ENCODE peak calls at places on chromosomes 1 and 21, in seven cellular contexts. I is HFFc6, R is HFF-Myc, K is spleen, X is Caco-2, V is tibial nerve, G is MCF 10A. H is an unnamed sample.

GRCh38 chr1:180881806-180882509 is 30.7 kb upstream of the KIAA1614 start:
- DNase-seq in I (peak), R (peak), K (no peak), X (no peak), V (no peak), G (peak), H (no peak)

GRCh38 chr1:155910621-155911121 is 478 bp downstream of the RIT1 start:
- DNase-seq in I (peak), R (no peak), K (no peak), X (peak), V (no peak), G (peak), H (peak)

GRCh38 chr1:115478933-115479551 is 141.0 kb upstream of the NGF start:
- DNase-seq in I (no peak), R (no peak), K (no peak), X (no peak), V (no peak), G (no peak), H (no peak)

GRCh38 chr1:172266528-172267174 is 153.8 kb upstream of the C1orf105 start:
- DNase-seq in I (no peak), R (no peak), K (no peak), X (no peak), V (no peak), G (no peak), H (no peak)

GRCh38 chr1:98388431-98388830 is 273.1 kb upstream of the SNX7 start:
- DNase-seq in I (peak), R (peak), K (no peak), X (no peak), V (no peak), G (peak), H (peak)

GRCh38 chr1:78419309-78419708 is 71.5 kb upstream of the PTGFR start:
- DNase-seq in I (peak), R (peak), K (no peak), X (no peak), V (no peak), G (peak), H (no peak)

GRCh38 chr1:68175621-68176398 is 56.5 kb downstream of the WLS start:
- DNase-seq in I (no peak), R (no peak), K (no peak), X (no peak), V (no peak), G (no peak), H (no peak)

GRCh38 chr21:35195232-35195631 is 146.1 kb upstream of the RUNX1 start:
- DNase-seq in I (peak), R (no peak), K (no peak), X (no peak), V (no peak), G (no peak), H (no peak)

GRCh38 chr21:46379691-46380090 is 55.7 kb downstream of the PCNT start:
- DNase-seq in I (no peak), R (no peak), K (no peak), X (no peak), V (no peak), G (no peak), H (no peak)

GRCh38 chr1:70916028-70916427 is 131.6 kb downstream of the PTGER3 start:
- DNase-seq in I (no peak), R (no peak), K (no peak), X (no peak), V (no peak), G (no peak), H (no peak)

GRCh38 chr21:41061701-41062100 is 106.3 kb upstream of the BACE2 start:
- DNase-seq in I (no peak), R (no peak), K (no peak), X (no peak), V (no peak), G (no peak), H (no peak)

GRCh38 chr1:184770176-184770575 is 15.5 kb upstream of the EDEM3 start:
- DNase-seq in I (no peak), R (no peak), K (no peak), X (no peak), V (no peak), G (no peak), H (no peak)

GRCh38 chr1:100971021-100971420 is 54.6 kb downstream of the DPH5 start:
- DNase-seq in I (no peak), R (no peak), K (no peak), X (no peak), V (no peak), G (no peak), H (no peak)

GRCh38 chr1:211326528-211327340 is at the start of gene TRAF5:
- DNase-seq in I (no peak), R (no peak), K (peak), X (peak), V (no peak), G (peak), H (peak)

GRCh38 chr1:5913876-5914275 is 78.3 kb downstream of the NPHP4 start:
- DNase-seq in I (no peak), R (no peak), K (peak), X (no peak), V (no peak), G (no peak), H (no peak)

GRCh38 chr1:204817341-204817740 is 53.3 kb upstream of the NFASC start:
- DNase-seq in I (no peak), R (no peak), K (no peak), X (no peak), V (no peak), G (no peak), H (no peak)

GRCh38 chr1:217134857-217135568 is 411.8 kb upstream of the ESRRG start:
- DNase-seq in I (no peak), R (no peak), K (no peak), X (peak), V (no peak), G (no peak), H (no peak)

GRCh38 chr1:37288900-37289299 is 185.5 kb upstream of the ZC3H12A start:
- DNase-seq in I (no peak), R (no peak), K (peak), X (no peak), V (no peak), G (no peak), H (no peak)

GRCh38 chr1:48947761-48948537 is 171.3 kb upstream of the BEND5 start:
- DNase-seq in I (no peak), R (no peak), K (no peak), X (no peak), V (no peak), G (no peak), H (no peak)

GRCh38 chr1:154852845-154853244 is 17.2 kb downstream of the KCNN3 start:
- DNase-seq in I (no peak), R (no peak), K (no peak), X (no peak), V (no peak), G (no peak), H (no peak)

GRCh38 chr1:77026126-77026525 is 158.8 kb downstream of the ST6GALNAC5 start:
- DNase-seq in I (no peak), R (no peak), K (no peak), X (no peak), V (no peak), G (no peak), H (no peak)

GRCh38 chr1:112982853-112983539 is 27.0 kb upstream of the SLC16A1 start:
- DNase-seq in I (no peak), R (no peak), K (no peak), X (no peak), V (no peak), G (no peak), H (no peak)

GRCh38 chr1:27607239-27607804 is 3.4 kb upstream of the AHDC1 start:
- DNase-seq in I (no peak), R (no peak), K (no peak), X (peak), V (no peak), G (no peak), H (peak)

GRCh38 chr1:171219751-171220385 is 28.4 kb upstream of the FMO1 start:
- DNase-seq in I (peak), R (peak), K (no peak), X (no peak), V (no peak), G (peak), H (no peak)

GRCh38 chr1:171222961-171223360 is 25.3 kb upstream of the FMO1 start:
- DNase-seq in I (no peak), R (no peak), K (no peak), X (no peak), V (no peak), G (no peak), H (no peak)

GRCh38 chr1:171218661-171219060 is 29.6 kb upstream of the FMO1 start:
- DNase-seq in I (no peak), R (no peak), K (no peak), X (no peak), V (no peak), G (no peak), H (no peak)

GRCh38 chr1:171221665-171222591 is 26.4 kb upstream of the FMO1 start:
- DNase-seq in I (no peak), R (no peak), K (no peak), X (no peak), V (no peak), G (no peak), H (no peak)

GRCh38 chr1:171220551-171221175 is 27.6 kb upstream of the FMO1 start:
- DNase-seq in I (no peak), R (no peak), K (no peak), X (no peak), V (no peak), G (no peak), H (no peak)
- TF ChIP-seq CTCF in I (peak), R (no peak), K (no peak), X (no peak), V (no peak), G (no peak), H (no peak)

GRCh38 chr1:20483833-20484525 is 2.0 kb downstream of the CAMK2N1 start:
- DNase-seq in I (no peak), R (no peak), K (no peak), X (peak), V (no peak), G (peak), H (no peak)
- TF ChIP-seq CTCF in I (peak), R (peak), K (no peak), X (no peak), V (no peak), G (no peak), H (no peak)

DNA sequence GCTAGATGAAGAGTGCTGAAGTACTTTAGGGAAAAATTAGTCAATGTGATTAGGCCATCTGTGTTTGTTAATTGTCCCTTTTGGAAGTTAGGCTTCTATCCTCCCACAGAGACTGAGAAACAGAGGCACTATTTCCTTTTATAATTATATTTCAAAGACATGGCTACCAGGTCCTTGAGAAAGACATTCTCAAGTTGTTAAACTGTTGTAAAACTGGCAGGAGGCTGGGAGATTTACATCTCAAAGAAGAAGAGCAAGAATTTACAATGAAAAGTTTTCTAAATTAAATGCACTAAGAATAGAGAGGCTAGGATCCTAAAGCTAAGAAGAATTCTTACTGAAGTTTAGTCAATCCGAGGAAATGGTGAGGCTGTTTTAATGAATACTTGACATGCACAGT is 74.0 kb upstream of the BRINP3 start:
- DNase-seq in I (no peak), R (no peak), K (no peak), X (no peak), V (no peak), G (no peak), H (no peak)
- TF ChIP-seq CTCF in I (no peak), R (no peak), K (no peak), X (no peak), V (no peak), G (no peak), H (no peak)

GRCh38 chr1:99811075-99811474 is 39.1 kb upstream of the AGL start:
- DNase-seq in I (no peak), R (no peak), K (no peak), X (no peak), V (no peak), G (no peak), H (no peak)
- TF ChIP-seq CTCF in I (no peak), R (no peak), K (no peak), X (no peak), V (no peak), G (no peak), H (no peak)

GRCh38 chr21:39180429-39181019 is 2.7 kb downstream of the PSMG1 start:
- DNase-seq in I (peak), R (no peak), K (no peak), X (no peak), V (no peak), G (peak), H (no peak)
- TF ChIP-seq CTCF in I (peak), R (peak), K (no peak), X (peak), V (no peak), G (peak), H (peak)

GRCh38 chr1:59520194-59520593 is 223.3 kb downstream of the FGGY start:
- DNase-seq in I (peak), R (no peak), K (no peak), X (no peak), V (peak), G (no peak), H (no peak)
- TF ChIP-seq CTCF in I (no peak), R (no peak), K (no peak), X (no peak), V (no peak), G (no peak), H (no peak)

GRCh38 chr1:150392627-150393026 is 28.7 kb downstream of the RPRD2 start:
- DNase-seq in I (no peak), R (no peak), K (no peak), X (no peak), V (no peak), G (no peak), H (no peak)
- TF ChIP-seq CTCF in I (no peak), R (no peak), K (no peak), X (no peak), V (no peak), G (no peak), H (no peak)

GRCh38 chr1:16243936-16244649 is 7.1 kb upstream of the CPLANE2 start:
- DNase-seq in I (peak), R (peak), K (no peak), X (peak), V (peak), G (peak), H (peak)

GRCh38 chr1:16245476-16246196 is 8.7 kb upstream of the CPLANE2 start:
- DNase-seq in I (no peak), R (no peak), K (no peak), X (no peak), V (no peak), G (no peak), H (no peak)

GRCh38 chr1:16242556-16243407 is 5.8 kb upstream of the CPLANE2 start:
- DNase-seq in I (no peak), R (no peak), K (no peak), X (no peak), V (no peak), G (no peak), H (no peak)

GRCh38 chr1:16243408-16243690 is 6.4 kb upstream of the CPLANE2 start:
- DNase-seq in I (no peak), R (no peak), K (no peak), X (no peak), V (no peak), G (no peak), H (no peak)

DNA sequence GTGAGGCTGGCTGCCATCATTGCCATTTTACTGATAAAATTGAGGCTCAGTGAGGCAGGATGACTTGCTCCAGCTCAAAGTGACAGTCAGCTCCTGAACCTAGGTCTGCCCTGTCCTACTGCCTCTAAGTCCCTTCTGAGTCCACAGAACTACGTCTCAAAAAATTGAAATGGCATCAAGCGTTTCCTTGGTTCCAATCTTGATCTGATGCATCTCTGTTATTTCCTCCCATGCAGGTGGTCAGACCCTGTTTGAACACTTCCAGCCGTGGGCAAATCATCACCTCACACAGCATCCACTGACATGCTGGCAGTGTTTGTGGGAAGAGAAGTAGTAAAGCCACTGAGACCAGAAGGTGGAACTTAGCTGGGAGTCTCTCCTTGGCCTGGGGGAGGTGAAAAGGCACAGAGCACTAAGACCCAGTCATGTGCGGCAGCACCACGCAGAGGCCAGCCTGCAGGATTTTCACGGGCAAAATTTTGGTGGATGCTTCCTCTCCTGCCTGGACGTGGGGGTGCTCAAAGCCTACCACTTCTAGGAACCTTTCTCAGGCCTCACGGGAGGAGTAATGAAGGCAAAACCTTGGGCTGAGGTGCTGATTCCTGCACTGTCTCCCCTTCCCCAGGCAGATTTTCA is 7.8 kb upstream of the CPLANE2 start:
- DNase-seq in I (no peak), R (no peak), K (no peak), X (no peak), V (no peak), G (no peak), H (no peak)
- TF ChIP-seq CTCF in I (peak), R (no peak), K (peak), X (no peak), V (no peak), G (no peak), H (no peak)

DNA sequence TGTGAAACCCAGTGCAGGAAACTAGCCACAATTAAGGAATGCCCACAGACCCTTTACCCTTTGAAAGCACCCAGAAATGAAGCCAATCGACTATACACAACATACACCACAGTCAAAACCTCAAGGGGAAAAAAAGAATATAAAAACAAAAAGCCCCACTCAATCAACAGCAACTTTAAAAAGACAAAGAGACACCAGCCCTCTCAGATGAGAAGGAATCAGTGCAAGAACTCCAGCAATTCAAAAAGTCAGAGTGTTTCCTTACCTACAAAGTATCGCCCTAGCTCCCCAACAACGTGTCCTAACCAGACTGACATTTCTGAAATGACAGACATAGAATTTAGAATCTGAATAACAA is 147.7 kb downstream of the CHD1L start:
- DNase-seq in I (no peak), R (no peak), K (no peak), X (no peak), V (no peak), G (no peak), H (no peak)
- TF ChIP-seq CTCF in I (peak), R (no peak), K (peak), X (no peak), V (no peak), G (no peak), H (no peak)

DNA sequence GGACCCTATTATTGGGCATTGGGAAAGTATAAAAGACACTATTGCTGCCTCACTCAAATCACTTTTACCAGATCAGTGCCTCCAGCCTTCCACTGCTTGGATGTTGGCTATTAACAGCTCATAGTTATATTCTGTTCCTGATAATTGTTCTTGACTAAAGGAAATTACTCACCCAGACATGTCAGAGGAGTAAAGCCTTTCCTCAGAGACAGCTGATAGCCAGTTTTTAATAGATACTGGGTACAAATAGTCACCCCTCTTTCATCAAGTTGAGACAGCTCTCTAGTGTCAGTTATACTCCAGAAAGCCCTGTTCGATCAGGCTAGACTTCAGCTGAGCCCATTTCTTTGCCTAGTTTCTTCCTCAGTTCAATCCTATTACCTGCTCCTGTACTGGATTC is 876.1 kb upstream of the B3GALT2 start:
- DNase-seq in I (peak), R (no peak), K (no peak), X (no peak), V (no peak), G (no peak), H (no peak)
- TF ChIP-seq CTCF in I (no peak), R (no peak), K (no peak), X (no peak), V (no peak), G (no peak), H (no peak)